ENCODE peak calls at places on chromosomes 7 and 10, in ten cellular contexts. V, M, P, B, Q, L, A, O, J and T are unnamed samples.
A peak's percentile ranks its signal among the peaks of the same experiment; 100 is the strongest.

GRCh38 chr10:126803394-126803793 is 101.8 kb upstream of the DOCK1 start:
- DNase-seq in L (no peak), Q (no peak), P (no peak), A (no peak), M (no peak), B (no peak), J (no peak), O (no peak), V (no peak), T (no peak)

GRCh38 chr10:69802424-69803161 is 887 bp downstream of the COL13A1 start:
- DNase-seq in B (no peak), A (no peak), J (no peak), V (no peak), Q (no peak), L (no peak), O (no peak), P (no peak), M (no peak), T (no peak)

GRCh38 chr10:24428410-24428782 is 219.5 kb downstream of the KIAA1217 start:
- DNase-seq in V (peak; percentile 76), A (peak; percentile 33), Q (no peak), B (no peak), L (no peak), J (no peak), P (no peak), O (no peak), M (no peak), T (no peak)

GRCh38 chr10:59830601-59831259 is 75.6 kb downstream of the CCDC6 start:
- DNase-seq in P (peak; percentile 11), O (peak; percentile 41), B (peak; percentile 33), J (peak; percentile 39), A (peak; percentile 55), V (peak; percentile 57), M (no peak), Q (peak; percentile 57), L (peak; percentile 63), T (no peak)

GRCh38 chr10:126455036-126455765 is 66.9 kb upstream of the ADAM12 start:
- DNase-seq in M (no peak), V (no peak), B (no peak), J (no peak), L (no peak), O (no peak), Q (no peak), A (no peak), P (no peak), T (no peak)

GRCh38 chr7:111756687-111757178 is 194.4 kb upstream of the IMMP2L start:
- DNase-seq in A (peak; percentile 25), L (peak; percentile 75), B (no peak), M (no peak), V (peak; percentile 39), O (no peak), Q (no peak), P (no peak), J (peak; percentile 28), T (no peak)

GRCh38 chr7:81812514-81813472 is 42.9 kb upstream of the HGF start:
- DNase-seq in P (no peak), Q (no peak), A (no peak), J (no peak), B (no peak), M (no peak), L (no peak), O (no peak), V (no peak), T (no peak)

GRCh38 chr7:155652156-155653124 is 8.0 kb downstream of the RBM33 start:
- DNase-seq in B (no peak), P (no peak), J (no peak), Q (peak; percentile 55), L (no peak), M (no peak), V (no peak), A (no peak), O (no peak), T (no peak)

GRCh38 chr7:99076615-99077014 is 67.3 kb downstream of the SMURF1 start:
- DNase-seq in Q (no peak), J (no peak), A (no peak), P (no peak), M (no peak), B (no peak), L (no peak), V (no peak), O (no peak), T (no peak)

GRCh38 chr10:31604141-31604540 is 285.1 kb downstream of the ZEB1 start:
- DNase-seq in P (no peak), Q (no peak), L (no peak), J (no peak), O (peak; percentile 35), B (no peak), V (peak; percentile 16), A (no peak), M (no peak), T (no peak)